ENCODE peak calls at places on chromosomes 4 and X, in four cellular contexts. U is K562, T is HCT116, G is SK-N-SH. Z is an unnamed sample.
A peak's percentile ranks its signal among the peaks of the same experiment; 100 is the strongest.

GRCh38 chr4:4424499-4425115 is 37.7 kb downstream of the NSG1 start:
- DNase-seq in U (no peak), T (no peak), G (no peak), Z (no peak)

GRCh38 chrX:155071694-155072215 is 447 bp downstream of the BRCC3 start:
- DNase-seq in U (no peak), T (no peak), G (no peak), Z (no peak)

GRCh38 chrX:23959781-23960180 is 52.0 kb downstream of the CXorf58 start:
- DNase-seq in U (no peak), T (no peak), G (no peak), Z (no peak)

GRCh38 chr4:139655116-139655515 is 10.5 kb upstream of the MGST2 start:
- DNase-seq in U (no peak), T (no peak), G (peak; percentile 32), Z (peak; percentile 73)

GRCh38 chrX:153184787-153185186 is 5.7 kb downstream of the MAGEA1 start:
- DNase-seq in U (no peak), T (no peak), G (no peak), Z (no peak)

GRCh38 chr4:15366660-15367059 is 61.2 kb upstream of the C1QTNF7 start:
- DNase-seq in U (no peak), T (no peak), G (no peak), Z (no peak)

GRCh38 chr4:10006236-10006603 is 15.1 kb downstream of the SLC2A9 start:
- DNase-seq in U (no peak), T (no peak), G (no peak), Z (peak; percentile 95)

GRCh38 chrX:153689654-153690465 is 2.1 kb downstream of the SLC6A8 start:
- DNase-seq in U (peak; percentile 56), T (no peak), G (peak; percentile 69), Z (no peak)

GRCh38 chrX:153775293-153775595 is 5.6 kb upstream of the SRPK3 start:
- DNase-seq in U (no peak), T (no peak), G (peak; percentile 28), Z (no peak)

GRCh38 chr4:48047421-48047844 is 30.9 kb downstream of the NIPAL1 start:
- DNase-seq in U (no peak), T (no peak), G (no peak), Z (no peak)

GRCh38 chr4:107376293-107376692 is 340.2 kb upstream of the DKK2 start:
- DNase-seq in U (no peak), T (no peak), G (no peak), Z (no peak)

GRCh38 chr4:152160236-152160800 is 375.6 kb downstream of the FBXW7 start:
- DNase-seq in U (no peak), T (no peak), G (no peak), Z (no peak)

GRCh38 chr4:82861529-82861928 is 29.4 kb downstream of the SEC31A start:
- DNase-seq in U (no peak), T (no peak), G (no peak), Z (no peak)
- TF ChIP-seq JUND in U (no peak), T (no peak), G (no peak), Z (no peak)

DNA sequence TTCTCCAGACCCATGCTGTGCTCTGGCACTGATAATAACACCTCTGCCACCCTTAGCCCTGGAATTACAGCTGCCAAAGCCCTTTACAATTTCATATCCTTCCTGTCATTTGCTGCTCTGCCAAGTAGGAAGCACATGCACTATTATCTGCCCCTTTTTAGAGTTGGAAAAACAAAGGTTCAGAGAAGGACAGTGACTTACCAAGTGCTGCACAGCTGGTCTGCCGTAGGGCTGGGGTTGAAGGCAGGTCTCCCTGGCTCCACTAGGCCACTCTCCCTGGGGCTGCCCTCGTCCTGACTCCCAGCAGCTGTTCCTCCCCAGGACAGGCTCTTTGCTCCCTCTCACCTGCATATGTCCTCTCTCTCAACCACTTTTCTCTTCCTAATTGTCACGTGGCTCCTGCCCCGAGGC is 73.4 kb downstream of the ANAPC4 start:
- DNase-seq in U (no peak), T (no peak), G (no peak), Z (no peak)
- TF ChIP-seq JUND in U (no peak), T (no peak), G (no peak), Z (no peak)

DNA sequence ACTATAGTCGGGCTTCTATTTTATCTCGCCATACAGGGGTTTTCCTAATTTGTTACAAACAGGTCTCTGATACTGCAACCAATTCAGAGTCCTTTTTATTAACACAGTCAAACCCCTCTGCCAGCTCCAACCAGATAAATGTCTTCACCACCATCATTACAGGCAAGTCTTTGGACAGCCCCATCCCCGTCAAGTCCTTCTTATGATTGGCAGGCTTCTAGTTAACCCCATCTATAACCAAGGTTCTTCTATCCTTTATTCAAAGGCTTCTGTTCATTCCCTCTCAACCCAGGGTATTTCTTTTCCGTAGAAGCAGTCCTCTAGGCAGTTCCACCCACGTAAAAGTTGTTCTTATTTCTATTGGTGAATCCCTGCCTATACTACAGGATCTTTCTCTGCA is 29.9 kb upstream of the FOXR2 start:
- DNase-seq in U (no peak), T (no peak), G (peak; percentile 27), Z (no peak)
- TF ChIP-seq JUND in U (no peak), T (no peak), G (no peak), Z (no peak)

GRCh38 chr4:74005528-74005927 is 7.1 kb upstream of the CXCL5 start:
- DNase-seq in U (no peak), T (no peak), G (no peak), Z (no peak)
- TF ChIP-seq JUND in U (no peak), T (no peak), G (no peak), Z (no peak)

GRCh38 chr4:147772459-147772969 is 40.6 kb downstream of the ARHGAP10 start:
- DNase-seq in U (no peak), T (no peak), G (no peak), Z (peak; percentile 26)
- TF ChIP-seq JUND in U (no peak), T (no peak), G (peak; percentile 44), Z (no peak)

GRCh38 chr4:16939178-16939577 is 40.7 kb upstream of the LDB2 start:
- DNase-seq in U (no peak), T (no peak), G (peak; percentile 65), Z (no peak)

GRCh38 chr4:16942491-16942890 is 44.0 kb upstream of the LDB2 start:
- DNase-seq in U (peak; percentile 16), T (peak; percentile 18), G (no peak), Z (no peak)

GRCh38 chr4:16938641-16939040 is 40.2 kb upstream of the LDB2 start:
- DNase-seq in U (no peak), T (no peak), G (peak; percentile 52), Z (no peak)
- TF ChIP-seq JUND in U (no peak), T (no peak), G (no peak), Z (no peak)

GRCh38 chr4:118989098-118990080 is 100.7 kb downstream of the SYNPO2 start:
- DNase-seq in U (no peak), T (no peak), G (no peak), Z (no peak)
- TF ChIP-seq JUND in U (no peak), T (no peak), G (peak; percentile 79), Z (no peak)

GRCh38 chrX:3994315-3994714 is 280.9 kb upstream of the PRKX start:
- DNase-seq in U (no peak), T (no peak), G (no peak), Z (no peak)
- TF ChIP-seq JUND in U (no peak), T (no peak), G (no peak), Z (no peak)

DNA sequence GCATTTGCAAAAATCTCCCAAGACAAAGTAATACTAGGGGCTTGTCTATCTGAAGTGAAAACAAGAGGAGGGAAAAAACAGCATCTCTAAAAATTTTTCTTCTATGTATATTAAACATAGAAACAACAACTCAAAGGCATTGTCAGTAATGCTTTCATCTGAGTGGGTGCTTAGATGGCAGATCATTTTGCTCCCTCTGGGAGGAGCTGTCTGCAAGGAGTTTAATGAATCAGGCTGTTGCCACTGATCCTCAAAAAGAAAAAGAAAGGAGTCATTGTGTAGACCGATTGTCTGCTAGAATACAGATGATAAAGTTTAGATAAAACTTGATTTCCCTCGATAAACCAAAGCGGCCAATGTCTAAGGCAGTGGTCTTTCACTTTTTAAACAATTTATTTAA is 49.7 kb upstream of the KLHL8 start:
- DNase-seq in U (peak; percentile 16), T (peak; percentile 39), G (peak; percentile 39), Z (peak; percentile 60)
- TF ChIP-seq JUND in U (no peak), T (no peak), G (no peak), Z (no peak)